ENCODE peak calls at places on chromosomes 6 and 20, in ten cellular contexts. W is SHP77; N is effector CD8-positive, alpha-beta T cell; E is CD8-positive, alpha-beta memory T cell; M is astrocyte of the hippocampus; V is ACHN; P is HCT116; J is GDM1; O is stimulated activated CD4-positive, alpha-beta T cell treated with anti-CD3 and anti-CD28 coated beads, Interleukin-2, amount 100 ng/mL, for 48 hours; D is SK-N-SH. X is an unnamed sample.

GRCh38 chr20:20435453-20435852 is 67.5 kb downstream of the INSM1 start:
- DNase-seq in W (no peak), N (no peak), E (no peak), M (no peak), V (no peak), P (no peak), J (no peak), O (no peak), D (no peak), X (no peak)

GRCh38 chr20:63900373-63900772 is 5.4 kb downstream of the DNAJC5 start:
- DNase-seq in W (no peak), N (no peak), E (no peak), M (no peak), V (no peak), P (no peak), J (no peak), O (no peak), D (no peak), X (no peak)

GRCh38 chr20:48238326-48238725 is 453.0 kb upstream of the SULF2 start:
- DNase-seq in W (no peak), N (no peak), E (no peak), M (peak), V (no peak), P (no peak), J (no peak), O (no peak), D (no peak), X (no peak)

GRCh38 chr6:158205220-158205944 is 37.2 kb downstream of the GTF2H5 start:
- DNase-seq in W (no peak), N (no peak), E (no peak), M (peak), V (peak), P (peak), J (no peak), O (no peak), D (no peak), X (no peak)

GRCh38 chr6:45416700-45417099 is 39.0 kb upstream of the SUPT3H start:
- DNase-seq in W (no peak), N (no peak), E (no peak), M (no peak), V (no peak), P (no peak), J (no peak), O (no peak), D (no peak), X (no peak)

GRCh38 chr20:10648651-10649050 is 25.1 kb downstream of the JAG1 start:
- DNase-seq in W (no peak), N (no peak), E (no peak), M (peak), V (no peak), P (no peak), J (no peak), O (no peak), D (no peak), X (no peak)

GRCh38 chr20:38304845-38305447 is 990 bp downstream of the BPI start:
- DNase-seq in W (no peak), N (no peak), E (no peak), M (peak), V (peak), P (peak), J (peak), O (peak), D (peak), X (no peak)

GRCh38 chr6:112780498-112781096 is 433.5 kb downstream of the RFPL4B start:
- DNase-seq in W (peak), N (no peak), E (no peak), M (peak), V (peak), P (peak), J (peak), O (peak), D (peak), X (peak)

GRCh38 chr6:41159415-41160082 is 3.4 kb downstream of the TREM2 start:
- DNase-seq in W (peak), N (no peak), E (no peak), M (no peak), V (no peak), P (no peak), J (no peak), O (no peak), D (no peak), X (no peak)

GRCh38 chr6:118968416-118968815 is 33.5 kb upstream of the MCM9 start:
- DNase-seq in W (no peak), N (no peak), E (no peak), M (peak), V (peak), P (peak), J (no peak), O (no peak), D (no peak), X (no peak)

GRCh38 chr6:159692303-159693127 is 526 bp downstream of the SOD2 start:
- DNase-seq in W (no peak), N (peak), E (peak), M (peak), V (peak), P (no peak), J (no peak), O (peak), D (peak), X (peak)

GRCh38 chr6:99434702-99435530 is 9.8 kb upstream of the PNISR start:
- DNase-seq in W (peak), N (no peak), E (no peak), M (peak), V (peak), P (peak), J (no peak), O (no peak), D (peak), X (no peak)

GRCh38 chr6:4380881-4381281 is 245.5 kb upstream of the ECI2 start:
- DNase-seq in W (no peak), N (no peak), E (no peak), M (no peak), V (no peak), P (no peak), J (no peak), O (no peak), D (no peak), X (no peak)

GRCh38 chr6:116531675-116532570 is 13.6 kb downstream of the TRAPPC3L start:
- DNase-seq in W (peak), N (peak), E (peak), M (peak), V (peak), P (peak), J (peak), O (peak), D (peak), X (no peak)

GRCh38 chr6:1242439-1242838 is 69.5 kb upstream of the FOXQ1 start:
- DNase-seq in W (no peak), N (no peak), E (no peak), M (peak), V (no peak), P (no peak), J (no peak), O (no peak), D (no peak), X (no peak)

GRCh38 chr20:1997483-1998192 is 3.8 kb upstream of the PDYN start:
- DNase-seq in W (no peak), N (no peak), E (no peak), M (no peak), V (no peak), P (no peak), J (no peak), O (no peak), D (no peak), X (no peak)

GRCh38 chr20:53346266-53346665 is 247.4 kb downstream of the ZNF217 start:
- DNase-seq in W (no peak), N (no peak), E (no peak), M (peak), V (no peak), P (no peak), J (no peak), O (no peak), D (no peak), X (peak)

GRCh38 chr6:101195581-101195980 is 197.9 kb upstream of the GRIK2 start:
- DNase-seq in W (no peak), N (no peak), E (no peak), M (peak), V (no peak), P (no peak), J (no peak), O (no peak), D (no peak), X (no peak)

GRCh38 chr6:37759221-37760154 is 60.0 kb upstream of the ZFAND3 start:
- DNase-seq in W (no peak), N (no peak), E (no peak), M (no peak), V (no peak), P (no peak), J (no peak), O (no peak), D (no peak), X (no peak)

GRCh38 chr20:24164360-24164759 is 175.8 kb upstream of the GGTLC1 start:
- DNase-seq in W (no peak), N (no peak), E (peak), M (no peak), V (peak), P (no peak), J (no peak), O (peak), D (peak), X (no peak)

GRCh38 chr20:33490023-33490933 is at the start of gene CBFA2T2:
- DNase-seq in W (no peak), N (peak), E (no peak), M (peak), V (peak), P (peak), J (no peak), O (peak), D (no peak), X (peak)

GRCh38 chr6:79249136-79249535 is 14.7 kb upstream of the HMGN3 start:
- DNase-seq in W (no peak), N (no peak), E (no peak), M (no peak), V (no peak), P (no peak), J (no peak), O (no peak), D (no peak), X (no peak)

GRCh38 chr20:61353261-61353995 is 101.4 kb downstream of the CDH4 start:
- DNase-seq in W (no peak), N (no peak), E (no peak), M (peak), V (no peak), P (no peak), J (no peak), O (no peak), D (no peak), X (no peak)

GRCh38 chr6:130513770-130514169 is 148.0 kb downstream of the TMEM200A start:
- DNase-seq in W (peak), N (peak), E (no peak), M (peak), V (no peak), P (no peak), J (peak), O (no peak), D (no peak), X (no peak)

GRCh38 chr20:5353624-5354496 is 37.1 kb upstream of the PROKR2 start:
- DNase-seq in W (no peak), N (no peak), E (no peak), M (peak), V (peak), P (peak), J (no peak), O (no peak), D (no peak), X (no peak)

GRCh38 chr20:17808357-17808756 is 108.6 kb downstream of the BANF2 start:
- DNase-seq in W (no peak), N (no peak), E (no peak), M (no peak), V (no peak), P (no peak), J (no peak), O (no peak), D (peak), X (peak)

GRCh38 chr6:119052292-119052889 is 26.1 kb downstream of the FAM184A start:
- DNase-seq in W (no peak), N (no peak), E (no peak), M (no peak), V (no peak), P (no peak), J (no peak), O (peak), D (no peak), X (no peak)

GRCh38 chr6:43997342-43997677 is 129.9 kb downstream of the MRPL14 start:
- DNase-seq in W (no peak), N (no peak), E (no peak), M (no peak), V (no peak), P (no peak), J (no peak), O (no peak), D (no peak), X (no peak)

GRCh38 chr6:128098000-128098581 is 197.2 kb upstream of the THEMIS start:
- DNase-seq in W (no peak), N (no peak), E (no peak), M (peak), V (no peak), P (no peak), J (no peak), O (no peak), D (no peak), X (no peak)

GRCh38 chr6:158963020-158963808 is 36.8 kb downstream of the RSPH3 start:
- DNase-seq in W (no peak), N (no peak), E (no peak), M (no peak), V (no peak), P (no peak), J (no peak), O (no peak), D (no peak), X (no peak)

GRCh38 chr20:6504826-6505225 is 262.7 kb upstream of the BMP2 start:
- DNase-seq in W (no peak), N (no peak), E (no peak), M (no peak), V (no peak), P (no peak), J (no peak), O (no peak), D (no peak), X (no peak)

GRCh38 chr6:35412102-35412501 is 40.0 kb upstream of the FANCE start:
- DNase-seq in W (no peak), N (no peak), E (no peak), M (no peak), V (no peak), P (no peak), J (no peak), O (no peak), D (no peak), X (no peak)